ENCODE peak calls at places on chromosomes 12 and 14, in eight cellular contexts. C, Z, A, U, K, S, D and I are unnamed samples.

GRCh38 chr12:3348055-3348454 is 142.9 kb upstream of the PRMT8 start:
- DNase-seq in C (no peak), K (no peak), S (no peak), A (no peak), Z (no peak), U (no peak), D (no peak), I (no peak)

GRCh38 chr14:74575507-74575906 is 36.5 kb downstream of the LTBP2 start:
- DNase-seq in D (no peak), K (no peak), S (no peak), A (no peak), U (no peak), C (no peak), Z (no peak), I (no peak)

GRCh38 chr14:99508896-99509629 is 27.9 kb downstream of the CCNK start:
- DNase-seq in U (no peak), D (no peak), C (no peak), A (no peak), K (no peak), S (no peak), Z (no peak), I (no peak)

GRCh38 chr14:60648934-60649814 is at the start of gene SIX1:
- DNase-seq in K (peak; percentile 79), A (peak; percentile 62), C (peak; percentile 93), D (no peak), U (peak; percentile 77), Z (peak; percentile 85), S (no peak), I (peak; percentile 83)

GRCh38 chr14:28603606-28604005 is 163.0 kb upstream of the FOXG1 start:
- DNase-seq in D (no peak), K (no peak), S (no peak), A (no peak), U (no peak), Z (no peak), C (peak; percentile 31), I (no peak)

GRCh38 chr12:67382206-67382871 is 113.2 kb downstream of the CAND1 start:
- DNase-seq in U (no peak), D (no peak), Z (no peak), S (no peak), C (no peak), K (no peak), A (no peak), I (no peak)

GRCh38 chr14:68623828-68624227 is 169.0 kb downstream of the ZFP36L1 start:
- DNase-seq in C (no peak), U (no peak), Z (no peak), K (no peak), A (no peak), S (no peak), D (no peak), I (no peak)

GRCh38 chr12:114306646-114307045 is 99.3 kb downstream of the TBX5 start:
- DNase-seq in A (no peak), U (no peak), K (no peak), D (no peak), C (no peak), Z (no peak), S (no peak), I (no peak)

GRCh38 chr12:109723311-109723791 is 9.7 kb downstream of the FAM222A start:
- DNase-seq in C (no peak), K (no peak), A (no peak), U (no peak), D (no peak), S (no peak), Z (no peak), I (no peak)

GRCh38 chr12:108814462-108815211 is 42.7 kb downstream of the SSH1 start:
- DNase-seq in K (no peak), A (no peak), U (no peak), Z (no peak), S (no peak), C (no peak), D (no peak), I (no peak)

GRCh38 chr12:75720807-75721206 is 209.4 kb upstream of the KRR1 start:
- DNase-seq in C (no peak), A (no peak), Z (no peak), K (no peak), D (no peak), U (no peak), S (no peak), I (no peak)

GRCh38 chr12:58540480-58541299 is 379.6 kb downstream of the LRIG3 start:
- DNase-seq in C (peak; percentile 87), Z (peak; percentile 73), U (peak; percentile 60), S (peak; percentile 75), D (peak; percentile 3), A (peak; percentile 59), K (no peak), I (peak; percentile 89)

GRCh38 chr12:47276253-47277070 is 196.7 kb upstream of the AMIGO2 start:
- DNase-seq in K (peak; percentile 59), D (peak; percentile 36), U (peak; percentile 29), C (peak; percentile 85), A (no peak), S (no peak), Z (peak; percentile 90), I (peak; percentile 54)

GRCh38 chr12:92912052-92912451 is 17.0 kb downstream of the EEA1 start:
- DNase-seq in A (no peak), C (no peak), K (no peak), S (no peak), U (no peak), D (no peak), Z (peak; percentile 88), I (no peak)

GRCh38 chr12:107891967-107892366 is 117.5 kb downstream of the ASCL4 start:
- DNase-seq in Z (peak; percentile 66), U (no peak), D (no peak), S (no peak), A (no peak), C (peak; percentile 24), K (peak; percentile 35), I (peak; percentile 14)

GRCh38 chr14:22427771-22428228 is 161.2 kb downstream of the DAD1 start:
- DNase-seq in K (no peak), C (peak; percentile 14), D (no peak), S (no peak), Z (peak; percentile 95), U (peak; percentile 81), A (no peak), I (no peak)

GRCh38 chr12:47980779-47981495 is 17.5 kb downstream of the TMEM106C start:
- DNase-seq in Z (no peak), U (no peak), K (no peak), A (no peak), C (no peak), S (no peak), D (no peak), I (no peak)

GRCh38 chr14:91753501-91754128 is 21.7 kb upstream of the CATSPERB start:
- DNase-seq in D (no peak), S (no peak), K (no peak), C (no peak), A (no peak), U (no peak), Z (no peak), I (no peak)

GRCh38 chr12:120215357-120215735 is 14.4 kb upstream of the RPLP0 start:
- DNase-seq in D (no peak), Z (no peak), K (no peak), S (no peak), U (no peak), C (no peak), A (no peak), I (no peak)

GRCh38 chr12:64404470-64405446 is 566 bp downstream of the XPOT start:
- DNase-seq in S (no peak), U (peak; percentile 71), C (peak; percentile 83), K (peak; percentile 78), D (no peak), A (no peak), Z (peak; percentile 96), I (peak; percentile 73)

DNA sequence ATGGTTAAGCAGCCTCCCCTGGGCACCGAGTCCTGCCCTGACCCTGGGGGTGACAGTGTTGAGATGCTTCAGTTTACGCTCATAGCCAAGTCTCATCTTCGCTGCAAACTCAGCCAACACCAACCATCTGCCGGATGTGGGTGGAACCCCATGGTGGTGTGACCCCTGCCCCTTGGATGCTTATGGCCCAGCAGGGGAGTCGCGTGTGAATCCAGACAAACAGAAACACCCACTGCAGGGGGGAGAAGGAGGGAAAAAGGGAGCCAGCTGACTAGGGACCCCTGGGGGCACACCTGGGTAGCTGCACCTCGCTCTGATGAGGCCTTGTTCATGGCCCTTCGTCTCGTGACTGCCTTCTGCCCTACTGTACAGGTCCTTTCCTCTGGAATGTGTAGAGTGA is 23.8 kb downstream of the AACS start:
- DNase-seq in Z (peak; percentile 41), C (no peak), S (no peak), D (no peak), A (no peak), K (peak; percentile 51), U (no peak), I (no peak)
- TF ChIP-seq CTCF in Z (peak; percentile 30), C (no peak), S (peak; percentile 13), D (peak; percentile 21), A (no peak), K (peak; percentile 48), U (peak; percentile 12), I (no peak)

DNA sequence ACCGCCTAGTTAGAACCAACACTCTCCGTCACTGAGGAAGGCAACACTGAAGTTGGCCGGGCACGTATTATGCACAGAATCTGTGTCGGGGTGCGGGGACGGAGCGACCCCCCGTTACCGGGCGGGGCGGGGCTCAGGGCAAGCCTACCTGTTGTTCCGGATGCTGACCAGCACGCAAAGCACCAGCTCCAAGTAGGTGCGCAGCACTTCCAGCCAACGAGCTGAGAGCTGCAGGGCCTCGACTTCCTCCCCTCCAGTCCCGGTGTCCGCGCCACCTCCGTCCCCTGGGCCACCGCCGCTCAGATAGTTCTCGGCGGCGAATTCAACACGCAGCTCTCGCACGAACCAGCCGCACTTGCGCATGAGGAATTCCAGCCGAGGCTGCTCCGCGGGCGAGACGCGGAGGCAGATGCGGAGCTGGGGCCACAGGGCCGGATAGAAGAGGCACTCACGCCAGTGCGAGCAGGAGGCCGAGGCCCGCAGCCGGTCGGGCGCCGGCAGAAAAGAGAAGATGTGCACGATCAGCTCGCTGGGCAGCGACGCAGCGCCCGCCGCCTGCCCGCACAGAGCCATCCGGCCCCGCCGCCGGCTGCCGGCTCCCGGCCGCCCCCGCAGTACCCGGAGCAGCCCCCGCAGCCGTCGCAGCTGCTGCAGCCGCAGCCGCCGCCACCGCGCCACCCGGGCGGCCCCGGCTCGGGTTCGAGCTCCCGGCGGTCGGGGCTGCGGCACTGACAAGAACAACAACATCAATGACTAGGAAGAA is 636 bp downstream of the FBXO33 start:
- DNase-seq in D (no peak), S (no peak), C (peak; percentile 37), Z (peak; percentile 68), U (peak; percentile 51), K (peak; percentile 8), A (peak; percentile 4), I (peak; percentile 50)
- TF ChIP-seq POLR2A in D (peak; percentile 62), S (no peak), C (peak; percentile 34), Z (peak; percentile 50), U (no peak), K (no peak), A (no peak), I (no peak)

DNA sequence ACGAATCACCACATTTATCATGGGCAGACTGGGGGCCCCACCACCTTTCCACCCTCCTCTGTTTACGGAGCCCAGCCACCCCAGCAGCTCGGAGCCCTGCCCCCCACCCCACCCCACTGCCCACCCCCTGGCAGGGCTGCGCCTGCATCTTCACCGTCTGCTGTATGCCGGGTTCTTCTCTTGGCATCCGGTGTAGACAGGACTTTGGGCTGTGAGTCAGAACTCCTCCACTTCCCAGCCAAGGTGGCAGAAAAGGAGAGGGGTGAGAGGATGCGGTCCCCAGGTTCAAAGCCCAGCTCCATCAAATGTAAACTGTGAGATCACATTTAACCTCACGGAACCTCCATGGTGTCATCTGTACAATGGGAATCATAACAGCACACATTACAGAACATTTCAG is 292.5 kb upstream of the RTL1 start:
- DNase-seq in U (no peak), C (no peak), D (no peak), K (no peak), Z (no peak), S (no peak), A (no peak), I (no peak)
- TF ChIP-seq MAX in U (no peak), C (no peak), D (no peak), K (no peak), Z (no peak), S (no peak), A (no peak), I (no peak)

GRCh38 chr12:65673732-65674131 is 150.6 kb upstream of the HMGA2 start:
- DNase-seq in C (no peak), A (no peak), D (no peak), Z (no peak), U (no peak), S (no peak), K (no peak), I (peak; percentile 50)
- TF ChIP-seq CTCF in C (peak; percentile 47), A (peak; percentile 31), D (no peak), Z (no peak), U (no peak), S (no peak), K (no peak), I (peak; percentile 2)